ENCODE peak calls at places on chromosomes 1 and 21, in seven cellular contexts. F is HCT116, O is heart left ventricle, D is IMR-90, W is HepG2, U is ovary, K is right lobe of liver. R is an unnamed sample.
A peak's percentile ranks its signal among the peaks of the same experiment; 100 is the strongest.

GRCh38 chr21:14453339-14453738 is 70.4 kb upstream of the HSPA13 start:
- DNase-seq in F (no peak), O (no peak), D (no peak), W (no peak), U (no peak), K (no peak), R (no peak)

GRCh38 chr1:32180186-32181060 is 948 bp downstream of the TXLNA start:
- DNase-seq in F (no peak), O (peak; percentile 71), D (peak; percentile 59), W (peak; percentile 18), U (peak; percentile 65), K (peak; percentile 63), R (peak; percentile 81)

GRCh38 chr1:65174585-65174984 is 26.6 kb downstream of the AK4 start:
- DNase-seq in F (peak; percentile 70), O (peak; percentile 81), D (peak; percentile 94), W (no peak), U (peak; percentile 42), K (peak; percentile 74), R (peak; percentile 81)

GRCh38 chr1:156608036-156608674 is 6.9 kb upstream of the GPATCH4 start:
- DNase-seq in F (peak; percentile 66), O (peak; percentile 41), D (peak; percentile 75), W (peak; percentile 70), U (peak; percentile 60), K (no peak), R (no peak)

GRCh38 chr21:28516996-28517592 is 475.6 kb downstream of the LTN1 start:
- DNase-seq in F (no peak), O (peak; percentile 81), D (no peak), W (peak; percentile 60), U (peak; percentile 22), K (peak; percentile 77), R (peak; percentile 62)

GRCh38 chr1:31181515-31182343 is 58.0 kb downstream of the NKAIN1 start:
- DNase-seq in F (peak; percentile 47), O (peak; percentile 61), D (no peak), W (peak; percentile 23), U (no peak), K (no peak), R (no peak)

GRCh38 chr1:87044840-87045239 is 130.4 kb downstream of the HS2ST1 start:
- DNase-seq in F (no peak), O (no peak), D (no peak), W (no peak), U (no peak), K (no peak), R (no peak)

GRCh38 chr21:46150073-46150472 is 5.3 kb downstream of the FTCD start:
- DNase-seq in F (no peak), O (peak; percentile 15), D (no peak), W (no peak), U (peak; percentile 21), K (peak; percentile 49), R (peak; percentile 50)

GRCh38 chr1:27402349-27402754 is 9.9 kb downstream of the GPR3 start:
- DNase-seq in F (no peak), O (peak; percentile 87), D (peak; percentile 55), W (peak; percentile 41), U (peak; percentile 72), K (no peak), R (peak; percentile 90)

GRCh38 chr1:18618546-18619466 is 11.8 kb upstream of the PAX7 start:
- DNase-seq in F (peak; percentile 38), O (no peak), D (no peak), W (peak; percentile 10), U (no peak), K (no peak), R (no peak)

GRCh38 chr1:165862448-165862847 is 35.0 kb downstream of the UCK2 start:
- DNase-seq in F (no peak), O (no peak), D (no peak), W (no peak), U (no peak), K (no peak), R (no peak)

GRCh38 chr1:235783148-235783776 is 83.4 kb downstream of the LYST start:
- DNase-seq in F (peak; percentile 26), O (no peak), D (peak; percentile 73), W (peak; percentile 43), U (no peak), K (no peak), R (no peak)

GRCh38 chr1:59730759-59731478 is 83.8 kb upstream of the HOOK1 start:
- DNase-seq in F (peak; percentile 71), O (peak; percentile 64), D (peak; percentile 99), W (peak; percentile 93), U (peak; percentile 78), K (peak; percentile 53), R (peak; percentile 79)

GRCh38 chr1:159775716-159776115 is 5.0 kb upstream of the DUSP23 start:
- DNase-seq in F (no peak), O (no peak), D (no peak), W (no peak), U (no peak), K (no peak), R (no peak)

GRCh38 chr1:25609921-25610320 is 6.7 kb upstream of the MAN1C1 start:
- DNase-seq in F (no peak), O (no peak), D (peak; percentile 61), W (no peak), U (no peak), K (no peak), R (no peak)

GRCh38 chr21:46021978-46022544 is 40.5 kb downstream of the COL6A1 start:
- DNase-seq in F (no peak), O (peak; percentile 78), D (no peak), W (no peak), U (peak; percentile 59), K (no peak), R (peak; percentile 89)

GRCh38 chr1:152029144-152029936 is 7.5 kb downstream of the S100A11 start:
- DNase-seq in F (no peak), O (no peak), D (peak; percentile 43), W (no peak), U (no peak), K (no peak), R (no peak)

GRCh38 chr1:207321790-207322530 is 482 bp downstream of the CD55 start:
- DNase-seq in F (no peak), O (no peak), D (no peak), W (no peak), U (no peak), K (no peak), R (no peak)

GRCh38 chr1:207323425-207323976 is 2.0 kb downstream of the CD55 start:
- DNase-seq in F (no peak), O (no peak), D (no peak), W (no peak), U (no peak), K (no peak), R (no peak)

GRCh38 chr1:207319207-207319606 is 2.3 kb upstream of the CD55 start:
- DNase-seq in F (no peak), O (no peak), D (no peak), W (no peak), U (no peak), K (no peak), R (no peak)

GRCh38 chr1:207318072-207318619 is 3.3 kb upstream of the CD55 start:
- DNase-seq in F (no peak), O (no peak), D (no peak), W (no peak), U (no peak), K (no peak), R (no peak)

GRCh38 chr1:207321045-207321789 is at the start of gene CD55:
- DNase-seq in F (peak; percentile 99), O (peak; percentile 97), D (peak; percentile 86), W (peak; percentile 91), U (peak; percentile 93), K (peak; percentile 94), R (peak; percentile 99)
- TF ChIP-seq CTCF in F (no peak), O (peak; percentile 13), D (no peak), W (peak; percentile 52), U (peak; percentile 25), K (no peak), R (peak; percentile 26)

GRCh38 chr1:155207578-155208405 is at the start of gene THBS3:
- DNase-seq in F (no peak), O (peak; percentile 69), D (peak; percentile 12), W (no peak), U (peak; percentile 70), K (no peak), R (no peak)

GRCh38 chr1:155209373-155209721 is 852 bp downstream of the MTX1 start:
- DNase-seq in F (no peak), O (no peak), D (no peak), W (no peak), U (no peak), K (no peak), R (no peak)

GRCh38 chr1:155208656-155209372 is at the start of gene MTX1:
- DNase-seq in F (no peak), O (peak; percentile 95), D (peak; percentile 68), W (peak; percentile 78), U (peak; percentile 95), K (peak; percentile 87), R (peak; percentile 96)

GRCh38 chr1:155206891-155207577 is 663 bp downstream of the THBS3 start:
- DNase-seq in F (no peak), O (peak; percentile 83), D (peak; percentile 74), W (peak; percentile 72), U (peak; percentile 87), K (peak; percentile 81), R (peak; percentile 91)

GRCh38 chr1:155208406-155208655 is 164 bp upstream of the MTX1 start:
- DNase-seq in F (no peak), O (no peak), D (no peak), W (no peak), U (no peak), K (no peak), R (no peak)
- TF ChIP-seq POLR2A in F (no peak), O (no peak), D (no peak), W (peak; percentile 47), U (peak; percentile 65), K (no peak), R (no peak)

DNA sequence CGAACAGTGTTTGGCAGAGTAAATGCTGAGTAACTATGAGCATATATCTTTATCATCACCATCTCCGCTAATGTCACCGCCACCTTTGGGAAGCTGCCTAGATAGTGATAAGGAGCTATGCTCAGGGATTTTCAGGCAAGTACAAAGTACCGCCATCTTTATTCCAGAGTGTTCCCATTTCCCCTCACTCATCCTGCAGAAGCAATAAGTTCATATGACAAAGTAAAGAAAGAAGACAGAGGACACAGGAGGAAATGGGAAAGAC is 89.6 kb downstream of the TGFBR3 start:
- DNase-seq in F (no peak), O (no peak), D (no peak), W (no peak), U (no peak), K (no peak), R (no peak)
- H3K27ac ChIP-seq in F (no peak overlapping the region), O (no peak overlapping the region), D (no peak overlapping the region), W (no peak overlapping the region), U (no peak overlapping the region), K (no peak overlapping the region), R (no peak overlapping the region)

GRCh38 chr1:116466810-116467557 is 93.9 kb downstream of the ATP1A1 start:
- DNase-seq in F (no peak), O (no peak), D (no peak), W (no peak), U (no peak), K (no peak), R (no peak)

GRCh38 chr1:116472431-116472961 is 98.3 kb downstream of the CD58 start:
- DNase-seq in F (no peak), O (no peak), D (peak; percentile 24), W (peak; percentile 62), U (no peak), K (no peak), R (no peak)

GRCh38 chr1:116474921-116475849 is 95.6 kb downstream of the CD58 start:
- DNase-seq in F (no peak), O (peak; percentile 73), D (no peak), W (peak; percentile 98), U (no peak), K (no peak), R (no peak)

GRCh38 chr1:116475850-116476218 is 95.0 kb downstream of the CD58 start:
- DNase-seq in F (no peak), O (peak; percentile 28), D (no peak), W (no peak), U (no peak), K (no peak), R (no peak)

GRCh38 chr1:116471241-116471640 is 98.2 kb downstream of the ATP1A1 start:
- DNase-seq in F (no peak), O (no peak), D (no peak), W (no peak), U (no peak), K (no peak), R (no peak)
- TF ChIP-seq CTCF in F (no peak), O (no peak), D (no peak), W (no peak), U (no peak), K (no peak), R (no peak)

R was measured in suprapubic skin.